ENCODE peak calls at places on chromosomes 11 and 22, in ten cellular contexts. One of them, this sample, is unnamed.

GRCh38 chr22:28986366-28986765 is 75.3 kb downstream of the C22orf31 start:
- DNase-seq in activated T-helper 1 cell treated with anti-CD3 and anti-CD28 coated beads, Interleukin-12 subunit alpha, Interleukin-12 subunit beta, Interleukin-2, Interleukin-4 antibody, amounts not matched to agents 30 ng/mL and 10 ng/mL and 1 ng/mL, durations not matched to agents 14 hours and 24 hours and 36 hours: no peak
- DNase-seq in EL: no peak
- DNase-seq in stimulated activated effector memory CD8-positive, alpha-beta T cell treated with anti-CD3 and anti-CD28 coated beads, Interleukin-12 subunit alpha, Interleukin-12 subunit beta, amount 100 ng/mL, for 72 hours: no peak
- DNase-seq in body of pancreas: no peak
- DNase-seq in activated CD4-positive, alpha-beta memory T cell treated with anti-CD3 and anti-CD28 coated beads for 36 hours: no peak
- DNase-seq in BJ: no peak
- DNase-seq in gastrocnemius medialis: no peak
- DNase-seq in AG09319: peak; percentile 12
- DNase-seq in neural crest cell: no peak
- DNase-seq in this sample: no peak

GRCh38 chr11:110123003-110123402 is 29.8 kb downstream of the ZC3H12C start:
- DNase-seq in activated T-helper 1 cell treated with anti-CD3 and anti-CD28 coated beads, Interleukin-12 subunit alpha, Interleukin-12 subunit beta, Interleukin-2, Interleukin-4 antibody, amounts not matched to agents 30 ng/mL and 10 ng/mL and 1 ng/mL, durations not matched to agents 14 hours and 24 hours and 36 hours: no peak
- DNase-seq in EL: peak; percentile 80
- DNase-seq in stimulated activated effector memory CD8-positive, alpha-beta T cell treated with anti-CD3 and anti-CD28 coated beads, Interleukin-12 subunit alpha, Interleukin-12 subunit beta, amount 100 ng/mL, for 72 hours: no peak
- DNase-seq in body of pancreas: no peak
- DNase-seq in activated CD4-positive, alpha-beta memory T cell treated with anti-CD3 and anti-CD28 coated beads for 36 hours: no peak
- DNase-seq in BJ: peak; percentile 11
- DNase-seq in gastrocnemius medialis: no peak
- DNase-seq in AG09319: no peak
- DNase-seq in neural crest cell: no peak
- DNase-seq in this sample: no peak

GRCh38 chr22:44995282-44995597 is 14.6 kb downstream of the PHF21B start:
- DNase-seq in activated T-helper 1 cell treated with anti-CD3 and anti-CD28 coated beads, Interleukin-12 subunit alpha, Interleukin-12 subunit beta, Interleukin-2, Interleukin-4 antibody, amounts not matched to agents 30 ng/mL and 10 ng/mL and 1 ng/mL, durations not matched to agents 14 hours and 24 hours and 36 hours: no peak
- DNase-seq in EL: no peak
- DNase-seq in stimulated activated effector memory CD8-positive, alpha-beta T cell treated with anti-CD3 and anti-CD28 coated beads, Interleukin-12 subunit alpha, Interleukin-12 subunit beta, amount 100 ng/mL, for 72 hours: no peak
- DNase-seq in body of pancreas: no peak
- DNase-seq in activated CD4-positive, alpha-beta memory T cell treated with anti-CD3 and anti-CD28 coated beads for 36 hours: no peak
- DNase-seq in BJ: no peak
- DNase-seq in gastrocnemius medialis: no peak
- DNase-seq in AG09319: no peak
- DNase-seq in neural crest cell: no peak
- DNase-seq in this sample: no peak

GRCh38 chr22:49426618-49427266 is 400.9 kb downstream of the BRD1 start:
- DNase-seq in activated T-helper 1 cell treated with anti-CD3 and anti-CD28 coated beads, Interleukin-12 subunit alpha, Interleukin-12 subunit beta, Interleukin-2, Interleukin-4 antibody, amounts not matched to agents 30 ng/mL and 10 ng/mL and 1 ng/mL, durations not matched to agents 14 hours and 24 hours and 36 hours: no peak
- DNase-seq in EL: no peak
- DNase-seq in stimulated activated effector memory CD8-positive, alpha-beta T cell treated with anti-CD3 and anti-CD28 coated beads, Interleukin-12 subunit alpha, Interleukin-12 subunit beta, amount 100 ng/mL, for 72 hours: no peak
- DNase-seq in body of pancreas: no peak
- DNase-seq in activated CD4-positive, alpha-beta memory T cell treated with anti-CD3 and anti-CD28 coated beads for 36 hours: no peak
- DNase-seq in BJ: no peak
- DNase-seq in gastrocnemius medialis: no peak
- DNase-seq in AG09319: no peak
- DNase-seq in neural crest cell: no peak
- DNase-seq in this sample: no peak

GRCh38 chr11:72670041-72670440 is 4.2 kb downstream of the PDE2A start:
- DNase-seq in activated T-helper 1 cell treated with anti-CD3 and anti-CD28 coated beads, Interleukin-12 subunit alpha, Interleukin-12 subunit beta, Interleukin-2, Interleukin-4 antibody, amounts not matched to agents 30 ng/mL and 10 ng/mL and 1 ng/mL, durations not matched to agents 14 hours and 24 hours and 36 hours: no peak
- DNase-seq in EL: no peak
- DNase-seq in stimulated activated effector memory CD8-positive, alpha-beta T cell treated with anti-CD3 and anti-CD28 coated beads, Interleukin-12 subunit alpha, Interleukin-12 subunit beta, amount 100 ng/mL, for 72 hours: no peak
- DNase-seq in body of pancreas: no peak
- DNase-seq in activated CD4-positive, alpha-beta memory T cell treated with anti-CD3 and anti-CD28 coated beads for 36 hours: no peak
- DNase-seq in BJ: no peak
- DNase-seq in gastrocnemius medialis: no peak
- DNase-seq in AG09319: no peak
- DNase-seq in neural crest cell: no peak
- DNase-seq in this sample: no peak

GRCh38 chr22:37529652-37530345 is 10.6 kb upstream of the CARD10 start:
- DNase-seq in activated T-helper 1 cell treated with anti-CD3 and anti-CD28 coated beads, Interleukin-12 subunit alpha, Interleukin-12 subunit beta, Interleukin-2, Interleukin-4 antibody, amounts not matched to agents 30 ng/mL and 10 ng/mL and 1 ng/mL, durations not matched to agents 14 hours and 24 hours and 36 hours: no peak
- DNase-seq in EL: no peak
- DNase-seq in stimulated activated effector memory CD8-positive, alpha-beta T cell treated with anti-CD3 and anti-CD28 coated beads, Interleukin-12 subunit alpha, Interleukin-12 subunit beta, amount 100 ng/mL, for 72 hours: no peak
- DNase-seq in body of pancreas: no peak
- DNase-seq in activated CD4-positive, alpha-beta memory T cell treated with anti-CD3 and anti-CD28 coated beads for 36 hours: peak; percentile 37
- DNase-seq in BJ: no peak
- DNase-seq in gastrocnemius medialis: no peak
- DNase-seq in AG09319: no peak
- DNase-seq in neural crest cell: no peak
- DNase-seq in this sample: no peak

GRCh38 chr11:10941429-10941828 is 83.6 kb upstream of the ZBED5 start:
- DNase-seq in activated T-helper 1 cell treated with anti-CD3 and anti-CD28 coated beads, Interleukin-12 subunit alpha, Interleukin-12 subunit beta, Interleukin-2, Interleukin-4 antibody, amounts not matched to agents 30 ng/mL and 10 ng/mL and 1 ng/mL, durations not matched to agents 14 hours and 24 hours and 36 hours: no peak
- DNase-seq in EL: no peak
- DNase-seq in stimulated activated effector memory CD8-positive, alpha-beta T cell treated with anti-CD3 and anti-CD28 coated beads, Interleukin-12 subunit alpha, Interleukin-12 subunit beta, amount 100 ng/mL, for 72 hours: no peak
- DNase-seq in body of pancreas: no peak
- DNase-seq in activated CD4-positive, alpha-beta memory T cell treated with anti-CD3 and anti-CD28 coated beads for 36 hours: no peak
- DNase-seq in BJ: no peak
- DNase-seq in gastrocnemius medialis: no peak
- DNase-seq in AG09319: no peak
- DNase-seq in neural crest cell: no peak
- DNase-seq in this sample: no peak

GRCh38 chr11:7846003-7846402 is 49.3 kb upstream of the OR5P2 start:
- DNase-seq in activated T-helper 1 cell treated with anti-CD3 and anti-CD28 coated beads, Interleukin-12 subunit alpha, Interleukin-12 subunit beta, Interleukin-2, Interleukin-4 antibody, amounts not matched to agents 30 ng/mL and 10 ng/mL and 1 ng/mL, durations not matched to agents 14 hours and 24 hours and 36 hours: no peak
- DNase-seq in EL: peak; percentile 15
- DNase-seq in stimulated activated effector memory CD8-positive, alpha-beta T cell treated with anti-CD3 and anti-CD28 coated beads, Interleukin-12 subunit alpha, Interleukin-12 subunit beta, amount 100 ng/mL, for 72 hours: no peak
- DNase-seq in body of pancreas: no peak
- DNase-seq in activated CD4-positive, alpha-beta memory T cell treated with anti-CD3 and anti-CD28 coated beads for 36 hours: no peak
- DNase-seq in BJ: no peak
- DNase-seq in gastrocnemius medialis: no peak
- DNase-seq in AG09319: no peak
- DNase-seq in neural crest cell: no peak
- DNase-seq in this sample: no peak

GRCh38 chr11:32430586-32431357 is 4.6 kb downstream of the WT1 start:
- DNase-seq in activated T-helper 1 cell treated with anti-CD3 and anti-CD28 coated beads, Interleukin-12 subunit alpha, Interleukin-12 subunit beta, Interleukin-2, Interleukin-4 antibody, amounts not matched to agents 30 ng/mL and 10 ng/mL and 1 ng/mL, durations not matched to agents 14 hours and 24 hours and 36 hours: no peak
- DNase-seq in EL: no peak
- DNase-seq in stimulated activated effector memory CD8-positive, alpha-beta T cell treated with anti-CD3 and anti-CD28 coated beads, Interleukin-12 subunit alpha, Interleukin-12 subunit beta, amount 100 ng/mL, for 72 hours: no peak
- DNase-seq in body of pancreas: no peak
- DNase-seq in activated CD4-positive, alpha-beta memory T cell treated with anti-CD3 and anti-CD28 coated beads for 36 hours: no peak
- DNase-seq in BJ: no peak
- DNase-seq in gastrocnemius medialis: no peak
- DNase-seq in AG09319: no peak
- DNase-seq in neural crest cell: peak; percentile 5
- DNase-seq in this sample: no peak

GRCh38 chr22:28064941-28065340 is 145.9 kb upstream of the PITPNB start:
- DNase-seq in activated T-helper 1 cell treated with anti-CD3 and anti-CD28 coated beads, Interleukin-12 subunit alpha, Interleukin-12 subunit beta, Interleukin-2, Interleukin-4 antibody, amounts not matched to agents 30 ng/mL and 10 ng/mL and 1 ng/mL, durations not matched to agents 14 hours and 24 hours and 36 hours: no peak
- DNase-seq in EL: no peak
- DNase-seq in stimulated activated effector memory CD8-positive, alpha-beta T cell treated with anti-CD3 and anti-CD28 coated beads, Interleukin-12 subunit alpha, Interleukin-12 subunit beta, amount 100 ng/mL, for 72 hours: no peak
- DNase-seq in body of pancreas: no peak
- DNase-seq in activated CD4-positive, alpha-beta memory T cell treated with anti-CD3 and anti-CD28 coated beads for 36 hours: no peak
- DNase-seq in BJ: no peak
- DNase-seq in gastrocnemius medialis: no peak
- DNase-seq in AG09319: no peak
- DNase-seq in neural crest cell: no peak
- DNase-seq in this sample: no peak

GRCh38 chr11:100105605-100106358 is 581.3 kb upstream of the ARHGAP42 start:
- DNase-seq in activated T-helper 1 cell treated with anti-CD3 and anti-CD28 coated beads, Interleukin-12 subunit alpha, Interleukin-12 subunit beta, Interleukin-2, Interleukin-4 antibody, amounts not matched to agents 30 ng/mL and 10 ng/mL and 1 ng/mL, durations not matched to agents 14 hours and 24 hours and 36 hours: no peak
- DNase-seq in EL: no peak
- DNase-seq in stimulated activated effector memory CD8-positive, alpha-beta T cell treated with anti-CD3 and anti-CD28 coated beads, Interleukin-12 subunit alpha, Interleukin-12 subunit beta, amount 100 ng/mL, for 72 hours: no peak
- DNase-seq in body of pancreas: no peak
- DNase-seq in activated CD4-positive, alpha-beta memory T cell treated with anti-CD3 and anti-CD28 coated beads for 36 hours: no peak
- DNase-seq in BJ: no peak
- DNase-seq in gastrocnemius medialis: no peak
- DNase-seq in AG09319: no peak
- DNase-seq in neural crest cell: no peak
- DNase-seq in this sample: no peak

GRCh38 chr22:34903416-34903815 is 162.5 kb upstream of the ISX start:
- DNase-seq in activated T-helper 1 cell treated with anti-CD3 and anti-CD28 coated beads, Interleukin-12 subunit alpha, Interleukin-12 subunit beta, Interleukin-2, Interleukin-4 antibody, amounts not matched to agents 30 ng/mL and 10 ng/mL and 1 ng/mL, durations not matched to agents 14 hours and 24 hours and 36 hours: no peak
- DNase-seq in EL: peak; percentile 9
- DNase-seq in stimulated activated effector memory CD8-positive, alpha-beta T cell treated with anti-CD3 and anti-CD28 coated beads, Interleukin-12 subunit alpha, Interleukin-12 subunit beta, amount 100 ng/mL, for 72 hours: no peak
- DNase-seq in body of pancreas: no peak
- DNase-seq in activated CD4-positive, alpha-beta memory T cell treated with anti-CD3 and anti-CD28 coated beads for 36 hours: no peak
- DNase-seq in BJ: no peak
- DNase-seq in gastrocnemius medialis: no peak
- DNase-seq in AG09319: no peak
- DNase-seq in neural crest cell: no peak
- DNase-seq in this sample: no peak

GRCh38 chr11:1650034-1650917 is 20.7 kb downstream of the KRTAP5-5 start:
- DNase-seq in activated T-helper 1 cell treated with anti-CD3 and anti-CD28 coated beads, Interleukin-12 subunit alpha, Interleukin-12 subunit beta, Interleukin-2, Interleukin-4 antibody, amounts not matched to agents 30 ng/mL and 10 ng/mL and 1 ng/mL, durations not matched to agents 14 hours and 24 hours and 36 hours: no peak
- DNase-seq in EL: no peak
- DNase-seq in stimulated activated effector memory CD8-positive, alpha-beta T cell treated with anti-CD3 and anti-CD28 coated beads, Interleukin-12 subunit alpha, Interleukin-12 subunit beta, amount 100 ng/mL, for 72 hours: no peak
- DNase-seq in body of pancreas: no peak
- DNase-seq in activated CD4-positive, alpha-beta memory T cell treated with anti-CD3 and anti-CD28 coated beads for 36 hours: no peak
- DNase-seq in BJ: no peak
- DNase-seq in gastrocnemius medialis: no peak
- DNase-seq in AG09319: no peak
- DNase-seq in neural crest cell: no peak
- DNase-seq in this sample: no peak

GRCh38 chr22:35608088-35608487 is 9.0 kb downstream of the MB start:
- DNase-seq in activated T-helper 1 cell treated with anti-CD3 and anti-CD28 coated beads, Interleukin-12 subunit alpha, Interleukin-12 subunit beta, Interleukin-2, Interleukin-4 antibody, amounts not matched to agents 30 ng/mL and 10 ng/mL and 1 ng/mL, durations not matched to agents 14 hours and 24 hours and 36 hours: no peak
- DNase-seq in EL: no peak
- DNase-seq in stimulated activated effector memory CD8-positive, alpha-beta T cell treated with anti-CD3 and anti-CD28 coated beads, Interleukin-12 subunit alpha, Interleukin-12 subunit beta, amount 100 ng/mL, for 72 hours: no peak
- DNase-seq in body of pancreas: no peak
- DNase-seq in activated CD4-positive, alpha-beta memory T cell treated with anti-CD3 and anti-CD28 coated beads for 36 hours: no peak
- DNase-seq in BJ: no peak
- DNase-seq in gastrocnemius medialis: peak; percentile 83
- DNase-seq in AG09319: no peak
- DNase-seq in neural crest cell: no peak
- DNase-seq in this sample: no peak

GRCh38 chr11:84313830-84314359 is 1027.7 kb upstream of the CCDC90B start:
- DNase-seq in activated T-helper 1 cell treated with anti-CD3 and anti-CD28 coated beads, Interleukin-12 subunit alpha, Interleukin-12 subunit beta, Interleukin-2, Interleukin-4 antibody, amounts not matched to agents 30 ng/mL and 10 ng/mL and 1 ng/mL, durations not matched to agents 14 hours and 24 hours and 36 hours: no peak
- DNase-seq in EL: no peak
- DNase-seq in stimulated activated effector memory CD8-positive, alpha-beta T cell treated with anti-CD3 and anti-CD28 coated beads, Interleukin-12 subunit alpha, Interleukin-12 subunit beta, amount 100 ng/mL, for 72 hours: no peak
- DNase-seq in body of pancreas: no peak
- DNase-seq in activated CD4-positive, alpha-beta memory T cell treated with anti-CD3 and anti-CD28 coated beads for 36 hours: no peak
- DNase-seq in BJ: no peak
- DNase-seq in gastrocnemius medialis: no peak
- DNase-seq in AG09319: no peak
- DNase-seq in neural crest cell: no peak
- DNase-seq in this sample: no peak

GRCh38 chr11:1073261-1073724 is 1.4 kb upstream of the MUC2 start:
- DNase-seq in activated T-helper 1 cell treated with anti-CD3 and anti-CD28 coated beads, Interleukin-12 subunit alpha, Interleukin-12 subunit beta, Interleukin-2, Interleukin-4 antibody, amounts not matched to agents 30 ng/mL and 10 ng/mL and 1 ng/mL, durations not matched to agents 14 hours and 24 hours and 36 hours: no peak
- DNase-seq in EL: peak; percentile 20
- DNase-seq in stimulated activated effector memory CD8-positive, alpha-beta T cell treated with anti-CD3 and anti-CD28 coated beads, Interleukin-12 subunit alpha, Interleukin-12 subunit beta, amount 100 ng/mL, for 72 hours: no peak
- DNase-seq in body of pancreas: peak; percentile 65
- DNase-seq in activated CD4-positive, alpha-beta memory T cell treated with anti-CD3 and anti-CD28 coated beads for 36 hours: no peak
- DNase-seq in BJ: no peak
- DNase-seq in gastrocnemius medialis: no peak
- DNase-seq in AG09319: peak; percentile 10
- DNase-seq in neural crest cell: no peak
- DNase-seq in this sample: no peak

GRCh38 chr11:57403176-57404147 is 13.0 kb upstream of the PRG2 start:
- DNase-seq in activated T-helper 1 cell treated with anti-CD3 and anti-CD28 coated beads, Interleukin-12 subunit alpha, Interleukin-12 subunit beta, Interleukin-2, Interleukin-4 antibody, amounts not matched to agents 30 ng/mL and 10 ng/mL and 1 ng/mL, durations not matched to agents 14 hours and 24 hours and 36 hours: no peak
- DNase-seq in EL: no peak
- DNase-seq in stimulated activated effector memory CD8-positive, alpha-beta T cell treated with anti-CD3 and anti-CD28 coated beads, Interleukin-12 subunit alpha, Interleukin-12 subunit beta, amount 100 ng/mL, for 72 hours: no peak
- DNase-seq in body of pancreas: no peak
- DNase-seq in activated CD4-positive, alpha-beta memory T cell treated with anti-CD3 and anti-CD28 coated beads for 36 hours: no peak
- DNase-seq in BJ: no peak
- DNase-seq in gastrocnemius medialis: no peak
- DNase-seq in AG09319: no peak
- DNase-seq in neural crest cell: no peak
- DNase-seq in this sample: no peak

GRCh38 chr11:69192282-69192681 is 36.5 kb downstream of the SMIM38 start:
- DNase-seq in activated T-helper 1 cell treated with anti-CD3 and anti-CD28 coated beads, Interleukin-12 subunit alpha, Interleukin-12 subunit beta, Interleukin-2, Interleukin-4 antibody, amounts not matched to agents 30 ng/mL and 10 ng/mL and 1 ng/mL, durations not matched to agents 14 hours and 24 hours and 36 hours: no peak
- DNase-seq in EL: no peak
- DNase-seq in stimulated activated effector memory CD8-positive, alpha-beta T cell treated with anti-CD3 and anti-CD28 coated beads, Interleukin-12 subunit alpha, Interleukin-12 subunit beta, amount 100 ng/mL, for 72 hours: no peak
- DNase-seq in body of pancreas: peak; percentile 25
- DNase-seq in activated CD4-positive, alpha-beta memory T cell treated with anti-CD3 and anti-CD28 coated beads for 36 hours: no peak
- DNase-seq in BJ: no peak
- DNase-seq in gastrocnemius medialis: no peak
- DNase-seq in AG09319: no peak
- DNase-seq in neural crest cell: no peak
- DNase-seq in this sample: no peak